ENCODE peak calls at places on chromosome 3, in nine cellular contexts. Z, A, R, J, F, X, L, V and W are unnamed samples.

GRCh38 chr3:39707314-39707909 is 102.0 kb upstream of the MYRIP start:
- DNase-seq in Z (no peak), A (no peak), R (peak), J (peak), F (no peak), X (peak), L (no peak), V (peak), W (peak)

GRCh38 chr3:97930018-97930417 is 42.2 kb downstream of the RIOX2 start:
- DNase-seq in Z (no peak), A (no peak), R (no peak), J (no peak), F (no peak), X (peak), L (no peak), V (no peak), W (no peak)

GRCh38 chr3:90062631-90063200 is 955.3 kb downstream of the EPHA3 start:
- DNase-seq in Z (no peak), A (no peak), R (peak), J (no peak), F (no peak), X (no peak), L (no peak), V (no peak), W (no peak)

GRCh38 chr3:121096968-121097367 is 189.0 kb downstream of the STXBP5L start:
- DNase-seq in Z (no peak), A (no peak), R (no peak), J (no peak), F (no peak), X (no peak), L (no peak), V (no peak), W (no peak)

GRCh38 chr3:154115332-154115731 is 5.9 kb upstream of the ARHGEF26 start:
- DNase-seq in Z (no peak), A (no peak), R (no peak), J (no peak), F (no peak), X (no peak), L (no peak), V (no peak), W (no peak)

GRCh38 chr3:172647823-172648222 is 63.0 kb downstream of the NCEH1 start:
- DNase-seq in Z (no peak), A (no peak), R (no peak), J (peak), F (no peak), X (no peak), L (no peak), V (no peak), W (no peak)

GRCh38 chr3:15086263-15086662 is 12.7 kb downstream of the RBSN start:
- DNase-seq in Z (no peak), A (no peak), R (no peak), J (no peak), F (no peak), X (no peak), L (no peak), V (no peak), W (no peak)

GRCh38 chr3:183213941-183214612 is 39.0 kb upstream of the B3GNT5 start:
- DNase-seq in Z (no peak), A (no peak), R (no peak), J (no peak), F (no peak), X (peak), L (no peak), V (no peak), W (no peak)

GRCh38 chr3:16067837-16068471 is 106.5 kb upstream of the GALNT15 start:
- DNase-seq in Z (no peak), A (no peak), R (peak), J (peak), F (no peak), X (no peak), L (no peak), V (peak), W (no peak)

GRCh38 chr3:134699721-134700120 is 48.9 kb upstream of the KY start:
- DNase-seq in Z (no peak), A (no peak), R (no peak), J (no peak), F (no peak), X (no peak), L (no peak), V (no peak), W (peak)

GRCh38 chr3:42473083-42473932 is 29.1 kb upstream of the VIPR1 start:
- DNase-seq in Z (no peak), A (no peak), R (peak), J (peak), F (no peak), X (peak), L (no peak), V (no peak), W (peak)

GRCh38 chr3:11558002-11558401 is 85.7 kb downstream of the VGLL4 start:
- DNase-seq in Z (peak), A (no peak), R (peak), J (peak), F (no peak), X (no peak), L (no peak), V (no peak), W (peak)

GRCh38 chr3:13518516-13519351 is 30.2 kb upstream of the FBLN2 start:
- DNase-seq in Z (peak), A (peak), R (no peak), J (peak), F (no peak), X (no peak), L (no peak), V (peak), W (peak)

GRCh38 chr3:38643592-38643991 is 5.9 kb downstream of the SCN5A start:
- DNase-seq in Z (no peak), A (no peak), R (no peak), J (no peak), F (no peak), X (no peak), L (no peak), V (no peak), W (no peak)

GRCh38 chr3:45414823-45415222 is 26.4 kb downstream of the LARS2 start:
- DNase-seq in Z (no peak), A (no peak), R (no peak), J (no peak), F (no peak), X (no peak), L (no peak), V (no peak), W (no peak)

GRCh38 chr3:124467980-124468902 is 262.0 kb upstream of the UMPS start:
- DNase-seq in Z (no peak), A (peak), R (peak), J (peak), F (peak), X (peak), L (no peak), V (peak), W (peak)

GRCh38 chr3:13963137-13963886 is 83.4 kb upstream of the WNT7A start:
- DNase-seq in Z (no peak), A (no peak), R (no peak), J (no peak), F (no peak), X (no peak), L (no peak), V (no peak), W (no peak)